ENCODE peak calls at places on chromosomes 12 and 14, in seven cellular contexts. F, E, V, B, A, W and T are unnamed samples. For H3K4me1, the result is how much of the 10 kb centered on the place peaks cover.

GRCh38 chr12:122834229-122834920 is 882 bp upstream of the HIP1R start:
- DNase-seq in F (no peak), E (peak), V (peak), B (peak), A (peak), W (peak), T (peak)

GRCh38 chr12:48184549-48184922 is 1.1 kb downstream of the CCDC184 start:
- DNase-seq in F (no peak), E (peak), V (no peak), B (no peak), A (no peak), W (no peak), T (peak)

GRCh38 chr12:90010089-90010488 is 301.5 kb upstream of the ATP2B1 start:
- DNase-seq in F (no peak), E (peak), V (no peak), B (no peak), A (peak), W (no peak), T (no peak)

GRCh38 chr14:31070431-31070830 is 44.3 kb upstream of the STRN3 start:
- DNase-seq in F (no peak), E (no peak), V (no peak), B (no peak), A (no peak), W (no peak), T (no peak)

GRCh38 chr12:62900686-62901272 is 34.2 kb downstream of the PPM1H start:
- DNase-seq in F (no peak), E (no peak), V (no peak), B (peak), A (no peak), W (no peak), T (no peak)

GRCh38 chr12:111275308-111275707 is 93.6 kb downstream of the PHETA1 start:
- DNase-seq in F (no peak), E (no peak), V (no peak), B (no peak), A (no peak), W (no peak), T (no peak)

GRCh38 chr14:89214221-89214965 is 202.6 kb downstream of the FOXN3 start:
- DNase-seq in F (peak), E (no peak), V (peak), B (no peak), A (peak), W (peak), T (no peak)

GRCh38 chr12:14108702-14109101 is 127.3 kb upstream of the GRIN2B start:
- DNase-seq in F (no peak), E (no peak), V (no peak), B (peak), A (no peak), W (no peak), T (no peak)

GRCh38 chr12:132908145-132909029 is 21.0 kb upstream of the CHFR start:
- DNase-seq in F (peak), E (peak), V (peak), B (peak), A (no peak), W (peak), T (peak)

GRCh38 chr12:51593539-51593938 is 2.5 kb downstream of the SCN8A start:
- DNase-seq in F (no peak), E (peak), V (no peak), B (peak), A (no peak), W (peak), T (peak)

GRCh38 chr14:95318870-95319311 is 817 bp downstream of the CLMN start:
- DNase-seq in F (no peak), E (peak), V (no peak), B (no peak), A (no peak), W (no peak), T (no peak)

GRCh38 chr14:81062816-81063215 is 107.4 kb downstream of the TSHR start:
- DNase-seq in F (no peak), E (peak), V (no peak), B (peak), A (peak), W (no peak), T (peak)

GRCh38 chr14:35883677-35884293 is 57.6 kb downstream of the BRMS1L start:
- DNase-seq in F (no peak), E (peak), V (no peak), B (peak), A (peak), W (peak), T (peak)

GRCh38 chr12:49891012-49891411 is 12.7 kb downstream of the FAIM2 start:
- DNase-seq in F (no peak), E (no peak), V (peak), B (no peak), A (no peak), W (no peak), T (no peak)

GRCh38 chr12:32155911-32156585 is 49.4 kb downstream of the BICD1 start:
- DNase-seq in F (no peak), E (peak), V (no peak), B (peak), A (no peak), W (no peak), T (peak)

GRCh38 chr12:104448031-104448430 is 8.7 kb upstream of the CHST11 start:
- DNase-seq in F (no peak), E (no peak), V (no peak), B (no peak), A (no peak), W (no peak), T (no peak)

GRCh38 chr14:53663709-53664108 is 292.9 kb downstream of the BMP4 start:
- DNase-seq in F (no peak), E (peak), V (no peak), B (peak), A (peak), W (peak), T (peak)

GRCh38 chr12:71848212-71848611 is 8.7 kb downstream of the TBC1D15 start:
- DNase-seq in F (no peak), E (no peak), V (no peak), B (no peak), A (no peak), W (no peak), T (no peak)
- H3K27ac ChIP-seq in F (no peak), E (no peak), V (no peak), B (no peak), A (no peak), W (no peak), T (no peak)

GRCh38 chr14:24131549-24131966 is 1.1 kb downstream of the FITM1 start:
- DNase-seq in F (no peak), E (no peak), V (peak), B (peak), A (no peak), W (no peak), T (no peak)
- H3K4me1 ChIP-seq in F (under half), E (under half), V (under half), B (under half), A (under half), W (under half), T (under half)

GRCh38 chr12:68331500-68331868 is 678 bp downstream of the MDM1 start:
- DNase-seq in F (no peak), E (no peak), V (no peak), B (no peak), A (no peak), W (no peak), T (no peak)
- H3K27ac ChIP-seq in F (no peak), E (no peak), V (no peak), B (peak), A (peak), W (peak), T (peak)

DNA sequence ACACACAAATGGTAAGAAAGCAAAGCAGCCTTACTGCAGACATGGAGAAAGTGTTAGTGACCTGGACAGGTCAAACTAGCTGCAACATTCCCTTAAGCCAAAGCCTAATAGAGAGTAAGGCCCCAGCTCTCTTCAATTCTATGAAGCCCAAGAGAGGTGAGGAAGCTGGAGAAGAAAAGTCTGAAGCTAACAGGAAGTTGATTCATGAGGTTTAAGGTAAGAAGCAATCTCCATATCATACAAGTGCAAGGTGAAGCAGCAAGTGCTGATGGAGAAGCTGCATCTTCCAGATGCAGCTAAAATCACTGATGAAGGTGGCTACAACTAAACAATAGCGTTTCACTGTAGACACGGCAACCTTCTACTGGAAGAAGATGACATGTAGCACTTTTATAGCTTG is 53.5 kb downstream of the PPP1R12A start:
- DNase-seq in F (no peak), E (no peak), V (no peak), B (no peak), A (no peak), W (no peak), T (no peak)
- H3K4me1 ChIP-seq in F (under half), E (under half), V (under half), B (under half), A (under half), W (under half), T (under half)